ENCODE peak calls at places on chromosomes 6 and 20, in six cellular contexts. One of them, this sample, is unnamed.

GRCh38 chr6:148448371-148449010 is 105.9 kb downstream of the SASH1 start:
- DNase-seq in cardiac fibroblast: no peak
- DNase-seq in mesenchymal stem cell: no peak
- DNase-seq in body of pancreas: no peak
- DNase-seq in bronchial epithelial cell: no peak
- DNase-seq in CD4-positive, CD25-positive, alpha-beta regulatory T cell: no peak
- DNase-seq in this sample: no peak

GRCh38 chr6:147141690-147142308 is 62.4 kb upstream of the STXBP5 start:
- DNase-seq in cardiac fibroblast: no peak
- DNase-seq in mesenchymal stem cell: peak
- DNase-seq in body of pancreas: no peak
- DNase-seq in bronchial epithelial cell: peak
- DNase-seq in CD4-positive, CD25-positive, alpha-beta regulatory T cell: no peak
- DNase-seq in this sample: no peak

GRCh38 chr6:150255840-150256239 is 113.0 kb upstream of the IYD start:
- DNase-seq in cardiac fibroblast: no peak
- DNase-seq in mesenchymal stem cell: no peak
- DNase-seq in body of pancreas: no peak
- DNase-seq in bronchial epithelial cell: peak
- DNase-seq in CD4-positive, CD25-positive, alpha-beta regulatory T cell: no peak
- DNase-seq in this sample: no peak

GRCh38 chr6:44037847-44038542 is 89.3 kb downstream of the MRPL14 start:
- DNase-seq in cardiac fibroblast: no peak
- DNase-seq in mesenchymal stem cell: no peak
- DNase-seq in body of pancreas: no peak
- DNase-seq in bronchial epithelial cell: no peak
- DNase-seq in CD4-positive, CD25-positive, alpha-beta regulatory T cell: no peak
- DNase-seq in this sample: peak

GRCh38 chr20:34713194-34713943 is 9.2 kb downstream of the TP53INP2 start:
- DNase-seq in cardiac fibroblast: peak
- DNase-seq in mesenchymal stem cell: peak
- DNase-seq in body of pancreas: no peak
- DNase-seq in bronchial epithelial cell: peak
- DNase-seq in CD4-positive, CD25-positive, alpha-beta regulatory T cell: no peak
- DNase-seq in this sample: no peak

GRCh38 chr6:13422601-13423247 is 64.7 kb downstream of the GFOD1 start:
- DNase-seq in cardiac fibroblast: peak
- DNase-seq in mesenchymal stem cell: peak
- DNase-seq in body of pancreas: no peak
- DNase-seq in bronchial epithelial cell: no peak
- DNase-seq in CD4-positive, CD25-positive, alpha-beta regulatory T cell: no peak
- DNase-seq in this sample: no peak

GRCh38 chr6:137389150-137389664 is 105.0 kb downstream of the OLIG3 start:
- DNase-seq in cardiac fibroblast: peak
- DNase-seq in mesenchymal stem cell: peak
- DNase-seq in body of pancreas: no peak
- DNase-seq in bronchial epithelial cell: peak
- DNase-seq in CD4-positive, CD25-positive, alpha-beta regulatory T cell: peak
- DNase-seq in this sample: peak

GRCh38 chr6:140485740-140486467 is 1111.5 kb upstream of the CITED2 start:
- DNase-seq in cardiac fibroblast: peak
- DNase-seq in mesenchymal stem cell: peak
- DNase-seq in body of pancreas: no peak
- DNase-seq in bronchial epithelial cell: peak
- DNase-seq in CD4-positive, CD25-positive, alpha-beta regulatory T cell: no peak
- DNase-seq in this sample: peak

GRCh38 chr6:108732101-108732870 is 115.9 kb upstream of the ARMC2 start:
- DNase-seq in cardiac fibroblast: no peak
- DNase-seq in mesenchymal stem cell: no peak
- DNase-seq in body of pancreas: no peak
- DNase-seq in bronchial epithelial cell: peak
- DNase-seq in CD4-positive, CD25-positive, alpha-beta regulatory T cell: no peak
- DNase-seq in this sample: no peak

GRCh38 chr6:166435574-166435973 is 52.8 kb upstream of the MPC1 start:
- DNase-seq in cardiac fibroblast: no peak
- DNase-seq in mesenchymal stem cell: no peak
- DNase-seq in body of pancreas: no peak
- DNase-seq in bronchial epithelial cell: peak
- DNase-seq in CD4-positive, CD25-positive, alpha-beta regulatory T cell: peak
- DNase-seq in this sample: no peak

GRCh38 chr20:51258582-51259175 is 235.8 kb upstream of the KCNG1 start:
- DNase-seq in cardiac fibroblast: no peak
- DNase-seq in mesenchymal stem cell: peak
- DNase-seq in body of pancreas: no peak
- DNase-seq in bronchial epithelial cell: peak
- DNase-seq in CD4-positive, CD25-positive, alpha-beta regulatory T cell: no peak
- DNase-seq in this sample: no peak

GRCh38 chr6:44386929-44387345 is 569 bp upstream of the CDC5L start:
- DNase-seq in cardiac fibroblast: no peak
- DNase-seq in mesenchymal stem cell: no peak
- DNase-seq in body of pancreas: peak
- DNase-seq in bronchial epithelial cell: peak
- DNase-seq in CD4-positive, CD25-positive, alpha-beta regulatory T cell: no peak
- DNase-seq in this sample: no peak

GRCh38 chr6:164107297-164107995 is 692.9 kb downstream of the QKI start:
- DNase-seq in cardiac fibroblast: peak
- DNase-seq in mesenchymal stem cell: peak
- DNase-seq in body of pancreas: no peak
- DNase-seq in bronchial epithelial cell: peak
- DNase-seq in CD4-positive, CD25-positive, alpha-beta regulatory T cell: no peak
- DNase-seq in this sample: no peak

GRCh38 chr20:38460040-38460623 is 12.5 kb upstream of the RALGAPB start:
- DNase-seq in cardiac fibroblast: peak
- DNase-seq in mesenchymal stem cell: peak
- DNase-seq in body of pancreas: no peak
- DNase-seq in bronchial epithelial cell: peak
- DNase-seq in CD4-positive, CD25-positive, alpha-beta regulatory T cell: no peak
- DNase-seq in this sample: no peak

GRCh38 chr20:36792422-36792821 is 18.9 kb upstream of the DSN1 start:
- DNase-seq in cardiac fibroblast: peak
- DNase-seq in mesenchymal stem cell: peak
- DNase-seq in body of pancreas: no peak
- DNase-seq in bronchial epithelial cell: peak
- DNase-seq in CD4-positive, CD25-positive, alpha-beta regulatory T cell: no peak
- DNase-seq in this sample: peak

GRCh38 chr6:82711992-82712788 is 348.6 kb downstream of the TPBG start:
- DNase-seq in cardiac fibroblast: peak
- DNase-seq in mesenchymal stem cell: peak
- DNase-seq in body of pancreas: no peak
- DNase-seq in bronchial epithelial cell: no peak
- DNase-seq in CD4-positive, CD25-positive, alpha-beta regulatory T cell: no peak
- DNase-seq in this sample: peak

GRCh38 chr20:17612287-17612974 is 42.6 kb downstream of the DSTN start:
- DNase-seq in cardiac fibroblast: peak
- DNase-seq in mesenchymal stem cell: peak
- DNase-seq in body of pancreas: peak
- DNase-seq in bronchial epithelial cell: peak
- DNase-seq in CD4-positive, CD25-positive, alpha-beta regulatory T cell: no peak
- DNase-seq in this sample: peak

GRCh38 chr6:151293621-151294020 is 53.9 kb downstream of the AKAP12 start:
- DNase-seq in cardiac fibroblast: no peak
- DNase-seq in mesenchymal stem cell: no peak
- DNase-seq in body of pancreas: no peak
- DNase-seq in bronchial epithelial cell: no peak
- DNase-seq in CD4-positive, CD25-positive, alpha-beta regulatory T cell: no peak
- DNase-seq in this sample: no peak

GRCh38 chr6:72553531-72554202 is 68.2 kb upstream of the KCNQ5 start:
- DNase-seq in cardiac fibroblast: peak
- DNase-seq in mesenchymal stem cell: peak
- DNase-seq in body of pancreas: no peak
- DNase-seq in bronchial epithelial cell: peak
- DNase-seq in CD4-positive, CD25-positive, alpha-beta regulatory T cell: no peak
- DNase-seq in this sample: no peak

GRCh38 chr6:11766589-11767450 is 11.8 kb downstream of the ADTRP start:
- DNase-seq in cardiac fibroblast: peak
- DNase-seq in mesenchymal stem cell: peak
- DNase-seq in body of pancreas: no peak
- DNase-seq in bronchial epithelial cell: peak
- DNase-seq in CD4-positive, CD25-positive, alpha-beta regulatory T cell: no peak
- DNase-seq in this sample: peak

GRCh38 chr6:32432050-32432450 is 7.6 kb upstream of the HLA-DRA start:
- DNase-seq in cardiac fibroblast: peak
- DNase-seq in mesenchymal stem cell: peak
- DNase-seq in body of pancreas: no peak
- DNase-seq in bronchial epithelial cell: peak
- DNase-seq in CD4-positive, CD25-positive, alpha-beta regulatory T cell: peak
- DNase-seq in this sample: no peak

GRCh38 chr6:127475135-127475822 is 16.1 kb upstream of the KIAA0408 start:
- DNase-seq in cardiac fibroblast: no peak
- DNase-seq in mesenchymal stem cell: no peak
- DNase-seq in body of pancreas: no peak
- DNase-seq in bronchial epithelial cell: no peak
- DNase-seq in CD4-positive, CD25-positive, alpha-beta regulatory T cell: no peak
- DNase-seq in this sample: no peak

GRCh38 chr20:20037960-20038359 is 14.3 kb downstream of the CRNKL1 start:
- DNase-seq in cardiac fibroblast: peak
- DNase-seq in mesenchymal stem cell: peak
- DNase-seq in body of pancreas: no peak
- DNase-seq in bronchial epithelial cell: no peak
- DNase-seq in CD4-positive, CD25-positive, alpha-beta regulatory T cell: no peak
- DNase-seq in this sample: no peak

GRCh38 chr6:98498891-98499290 is 335.5 kb upstream of the POU3F2 start:
- DNase-seq in cardiac fibroblast: no peak
- DNase-seq in mesenchymal stem cell: no peak
- DNase-seq in body of pancreas: no peak
- DNase-seq in bronchial epithelial cell: no peak
- DNase-seq in CD4-positive, CD25-positive, alpha-beta regulatory T cell: no peak
- DNase-seq in this sample: no peak

GRCh38 chr6:154596701-154597100 is 86.2 kb upstream of the CNKSR3 start:
- DNase-seq in cardiac fibroblast: no peak
- DNase-seq in mesenchymal stem cell: no peak
- DNase-seq in body of pancreas: no peak
- DNase-seq in bronchial epithelial cell: no peak
- DNase-seq in CD4-positive, CD25-positive, alpha-beta regulatory T cell: no peak
- DNase-seq in this sample: no peak

GRCh38 chr6:20168668-20169633 is 43.3 kb downstream of the MBOAT1 start:
- DNase-seq in cardiac fibroblast: peak
- DNase-seq in mesenchymal stem cell: no peak
- DNase-seq in body of pancreas: no peak
- DNase-seq in bronchial epithelial cell: no peak
- DNase-seq in CD4-positive, CD25-positive, alpha-beta regulatory T cell: no peak
- DNase-seq in this sample: peak

GRCh38 chr20:24768226-24768625 is 180.8 kb upstream of the CST7 start:
- DNase-seq in cardiac fibroblast: no peak
- DNase-seq in mesenchymal stem cell: no peak
- DNase-seq in body of pancreas: no peak
- DNase-seq in bronchial epithelial cell: no peak
- DNase-seq in CD4-positive, CD25-positive, alpha-beta regulatory T cell: no peak
- DNase-seq in this sample: no peak

DNA sequence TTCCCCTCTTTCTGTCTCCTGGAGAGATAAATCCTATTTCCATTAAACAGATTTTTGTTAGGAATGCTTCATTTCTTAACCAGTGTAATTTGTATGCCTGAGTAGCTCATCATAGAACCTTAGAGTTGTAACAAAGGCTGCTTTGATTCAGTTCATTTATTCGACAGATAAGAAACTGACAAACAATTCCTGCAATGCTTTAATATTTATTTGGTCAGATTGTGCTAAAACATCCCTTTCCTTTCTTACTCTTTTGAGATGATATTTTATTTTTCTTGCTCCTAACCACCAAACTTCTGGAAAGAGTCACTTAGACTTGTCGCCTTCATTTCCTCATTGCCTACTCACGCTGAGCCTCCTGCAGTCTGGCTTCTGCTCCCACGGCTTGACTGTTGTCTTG is 89.0 kb upstream of the SUPT3H start:
- DNase-seq in cardiac fibroblast: no peak
- DNase-seq in mesenchymal stem cell: no peak
- DNase-seq in body of pancreas: no peak
- DNase-seq in bronchial epithelial cell: no peak
- DNase-seq in CD4-positive, CD25-positive, alpha-beta regulatory T cell: no peak
- DNase-seq in this sample: no peak
- H3K4me3 ChIP-seq in cardiac fibroblast: no peak
- H3K4me3 ChIP-seq in mesenchymal stem cell: no peak
- H3K4me3 ChIP-seq in body of pancreas: no peak
- H3K4me3 ChIP-seq in bronchial epithelial cell: no peak
- H3K4me3 ChIP-seq in CD4-positive, CD25-positive, alpha-beta regulatory T cell: no peak
- H3K4me3 ChIP-seq in this sample: no peak

GRCh38 chr6:6003334-6004146 is 3.2 kb downstream of the NRN1 start:
- DNase-seq in cardiac fibroblast: no peak
- DNase-seq in mesenchymal stem cell: no peak
- DNase-seq in body of pancreas: no peak
- DNase-seq in bronchial epithelial cell: no peak
- DNase-seq in CD4-positive, CD25-positive, alpha-beta regulatory T cell: peak
- DNase-seq in this sample: no peak
- H3K4me3 ChIP-seq in cardiac fibroblast: no peak
- H3K4me3 ChIP-seq in mesenchymal stem cell: peak
- H3K4me3 ChIP-seq in body of pancreas: no peak
- H3K4me3 ChIP-seq in bronchial epithelial cell: no peak
- H3K4me3 ChIP-seq in CD4-positive, CD25-positive, alpha-beta regulatory T cell: peak
- H3K4me3 ChIP-seq in this sample: peak

DNA sequence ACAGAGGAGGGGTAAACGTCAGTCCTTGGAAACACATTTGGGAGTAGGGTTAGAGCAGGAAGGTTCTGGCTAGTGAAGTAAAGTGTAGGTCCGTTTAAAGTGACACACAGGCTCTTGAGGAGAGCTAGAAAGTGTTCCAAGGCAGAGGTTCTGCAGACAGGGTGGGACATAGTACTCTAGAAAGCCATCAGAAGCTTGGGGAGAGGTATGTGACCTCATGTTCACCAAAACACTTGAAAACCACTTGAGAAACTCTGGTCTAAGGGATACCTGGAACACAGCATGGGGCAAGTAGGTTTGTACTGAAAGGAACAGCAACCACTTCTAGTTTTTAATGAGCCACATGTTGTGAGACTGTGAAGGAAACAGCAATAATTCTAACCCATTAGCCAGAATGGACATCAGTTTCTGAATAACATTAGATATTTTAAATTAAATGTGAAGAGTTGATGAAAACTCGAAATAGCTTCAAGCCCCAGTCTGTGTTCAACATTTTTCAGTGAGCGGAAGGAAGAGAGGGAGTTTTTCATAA is 49.0 kb downstream of the SOBP start:
- DNase-seq in cardiac fibroblast: no peak
- DNase-seq in mesenchymal stem cell: no peak
- DNase-seq in body of pancreas: no peak
- DNase-seq in bronchial epithelial cell: no peak
- DNase-seq in CD4-positive, CD25-positive, alpha-beta regulatory T cell: no peak
- DNase-seq in this sample: no peak
- H3K4me3 ChIP-seq in cardiac fibroblast: no peak
- H3K4me3 ChIP-seq in mesenchymal stem cell: no peak
- H3K4me3 ChIP-seq in body of pancreas: no peak
- H3K4me3 ChIP-seq in bronchial epithelial cell: no peak
- H3K4me3 ChIP-seq in CD4-positive, CD25-positive, alpha-beta regulatory T cell: no peak
- H3K4me3 ChIP-seq in this sample: no peak

GRCh38 chr6:41371992-41372525 is 36.7 kb downstream of the NCR2 start:
- DNase-seq in cardiac fibroblast: peak
- DNase-seq in mesenchymal stem cell: peak
- DNase-seq in body of pancreas: no peak
- DNase-seq in bronchial epithelial cell: no peak
- DNase-seq in CD4-positive, CD25-positive, alpha-beta regulatory T cell: no peak
- DNase-seq in this sample: no peak
- H3K4me3 ChIP-seq in cardiac fibroblast: peak
- H3K4me3 ChIP-seq in mesenchymal stem cell: peak
- H3K4me3 ChIP-seq in body of pancreas: no peak
- H3K4me3 ChIP-seq in bronchial epithelial cell: no peak
- H3K4me3 ChIP-seq in CD4-positive, CD25-positive, alpha-beta regulatory T cell: no peak
- H3K4me3 ChIP-seq in this sample: peak